ENCODE peak calls at places on chromosomes 4 and X, in seven cellular contexts. Y is astrocyte of the spinal cord, G is choroid plexus epithelial cell, K is tibial artery, V is tibial nerve, S is astrocyte, I is ovary. F is an unnamed sample.

GRCh38 chrX:142156567-142156966 is 48.5 kb downstream of the MAGEC2 start:
- DNase-seq in V (no peak), I (no peak), Y (no peak), S (no peak), G (no peak), K (no peak), F (no peak)

GRCh38 chrX:110706446-110706845 is 89.2 kb downstream of the CHRDL1 start:
- DNase-seq in V (no peak), G (no peak), I (no peak), S (no peak), Y (no peak), K (no peak), F (no peak)

GRCh38 chrX:63784902-63785692 is at the start of gene ARHGEF9:
- DNase-seq in I (peak), K (peak), S (no peak), V (peak), Y (no peak), G (peak), F (no peak)

GRCh38 chrX:40085714-40086113 is 12.0 kb downstream of the BCOR start:
- DNase-seq in K (no peak), V (no peak), Y (no peak), G (no peak), S (no peak), I (peak), F (no peak)

GRCh38 chr4:85475631-85476233 is 782 bp downstream of the ARHGAP24 start:
- DNase-seq in K (no peak), Y (peak), V (no peak), I (peak), G (peak), S (peak), F (no peak)

GRCh38 chr4:41692717-41693345 is 55.7 kb downstream of the PHOX2B start:
- DNase-seq in Y (peak), I (peak), K (no peak), S (peak), G (peak), V (peak), F (peak)

GRCh38 chrX:115911967-115912366 is 258.6 kb upstream of the AGTR2 start:
- DNase-seq in K (no peak), Y (no peak), I (no peak), V (no peak), S (no peak), G (no peak), F (no peak)

GRCh38 chr4:71241467-71242401 is 97.1 kb upstream of the SLC4A4 start:
- DNase-seq in S (no peak), Y (peak), I (no peak), V (no peak), K (no peak), G (no peak), F (no peak)

GRCh38 chr4:166198041-166198440 is 325.0 kb downstream of the TLL1 start:
- DNase-seq in K (no peak), Y (no peak), S (no peak), I (no peak), V (no peak), G (no peak), F (no peak)

GRCh38 chr4:84235131-84235530 is 264.0 kb downstream of the NKX6-1 start:
- DNase-seq in S (no peak), V (no peak), G (no peak), K (no peak), Y (no peak), I (no peak), F (no peak)

GRCh38 chr4:1232661-1233621 is 16.0 kb downstream of the CTBP1 start:
- DNase-seq in S (peak), G (peak), I (no peak), V (no peak), K (no peak), Y (peak), F (no peak)

GRCh38 chr4:99024481-99025275 is 29.2 kb downstream of the METAP1 start:
- DNase-seq in Y (no peak), G (no peak), S (no peak), I (no peak), K (no peak), V (no peak), F (no peak)

GRCh38 chrX:74535211-74535621 is 79.2 kb downstream of the RLIM start:
- DNase-seq in G (peak), K (peak), S (peak), I (no peak), V (peak), Y (peak), F (peak)

GRCh38 chrX:85108165-85108564 is 104.5 kb downstream of the APOOL start:
- DNase-seq in Y (no peak), I (no peak), V (no peak), K (no peak), S (no peak), G (no peak), F (no peak)
- TF ChIP-seq CTCF in Y (no peak), I (no peak), V (no peak), K (no peak), S (no peak), G (no peak), F (no peak)

DNA sequence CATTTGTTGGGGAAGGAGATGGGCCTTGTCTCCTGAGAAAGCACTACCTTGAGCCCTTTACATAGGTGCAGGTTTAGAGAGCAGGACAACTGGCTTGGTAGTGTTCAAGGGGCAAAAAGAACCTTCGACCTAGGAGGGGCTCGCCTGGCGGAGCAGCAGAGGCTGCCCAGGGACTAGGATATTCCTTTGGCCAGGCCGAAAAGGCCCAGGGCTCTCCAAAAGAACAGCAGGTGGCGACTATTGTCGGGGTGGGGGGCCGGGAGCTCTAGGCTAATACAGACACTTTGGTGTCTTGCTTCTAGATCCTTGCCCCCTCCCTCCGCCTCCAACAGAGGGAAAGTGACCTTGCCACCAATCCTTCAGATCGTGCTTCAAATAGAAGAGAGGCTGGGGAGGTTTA is 7.1 kb upstream of the POU3F4 start:
- DNase-seq in Y (no peak), S (no peak), V (no peak), K (no peak), G (no peak), I (no peak), F (no peak)
- TF ChIP-seq CTCF in Y (no peak), S (no peak), V (no peak), K (no peak), G (no peak), I (no peak), F (no peak)

DNA sequence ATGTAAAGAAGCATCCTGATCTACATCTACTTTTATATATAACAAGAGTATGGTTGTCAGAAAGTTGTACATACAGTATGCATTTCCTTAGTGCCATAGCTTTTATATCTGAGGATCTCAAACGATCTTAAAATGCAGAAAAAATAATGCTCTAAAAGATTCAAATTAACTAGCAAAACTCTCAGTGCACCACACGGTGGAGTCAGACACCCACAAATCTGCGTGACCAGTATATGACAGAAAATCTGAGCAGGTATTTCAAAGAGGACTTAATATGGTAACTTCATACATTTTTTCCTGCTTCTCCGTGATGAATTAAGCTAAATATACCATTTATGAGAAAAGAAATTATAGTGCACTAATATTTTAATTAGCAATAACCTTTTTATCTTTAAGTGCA is 803.0 kb downstream of the DMD start:
- DNase-seq in G (peak), Y (no peak), V (no peak), I (no peak), S (no peak), K (no peak), F (no peak)
- TF ChIP-seq CTCF in G (peak), Y (no peak), V (no peak), I (no peak), S (no peak), K (no peak), F (no peak)

DNA sequence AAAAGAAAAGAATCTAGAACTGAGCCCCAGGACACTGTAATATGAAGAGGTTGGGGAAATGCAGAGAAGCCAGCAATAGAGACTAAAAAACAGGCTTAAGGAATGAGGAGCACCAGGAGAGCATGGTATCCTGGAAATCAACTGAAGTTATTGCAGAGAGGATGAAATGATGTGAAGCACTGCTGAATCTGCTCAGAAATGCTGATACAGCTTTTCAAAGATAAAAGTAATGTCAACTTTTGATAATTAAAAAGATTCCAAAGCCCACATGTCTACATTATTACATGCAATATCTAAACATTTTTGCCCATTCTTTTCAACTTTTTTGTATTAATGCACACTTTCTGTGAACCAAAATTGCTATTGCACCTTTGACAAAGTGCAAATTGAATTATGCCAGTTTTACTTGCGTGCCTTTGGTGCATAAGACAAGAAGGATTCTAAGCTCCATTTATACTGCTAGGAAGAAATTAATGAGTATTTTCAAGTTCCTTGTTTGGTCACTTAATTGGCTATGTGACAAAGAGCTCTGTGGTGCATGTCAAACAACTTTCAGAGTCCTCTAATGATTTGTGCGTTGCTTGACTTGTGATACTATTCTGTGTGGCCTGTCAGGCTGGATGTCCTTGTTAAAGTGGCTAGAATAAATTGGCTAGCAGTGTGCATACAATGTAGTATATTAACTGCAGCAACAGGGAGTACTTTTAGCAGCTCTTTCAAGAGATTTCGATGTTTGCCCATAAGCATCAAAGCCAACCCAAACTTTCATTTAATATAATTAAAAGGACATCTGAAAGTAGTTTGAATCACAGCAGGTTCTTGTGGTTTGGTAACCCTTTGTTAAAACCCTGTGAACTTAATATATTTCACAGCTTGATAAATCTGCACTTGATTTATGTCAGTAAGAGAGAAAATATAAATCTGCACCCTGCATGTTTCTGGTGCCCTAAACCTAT is 718.7 kb downstream of the ADGRL3 start:
- DNase-seq in Y (no peak), K (no peak), V (no peak), G (no peak), I (no peak), S (no peak), F (no peak)
- TF ChIP-seq CTCF in Y (no peak), K (no peak), V (no peak), G (no peak), I (no peak), S (no peak), F (no peak)

GRCh38 chr4:18756661-18757060 is 735.1 kb upstream of the LCORL start:
- DNase-seq in V (no peak), Y (no peak), K (no peak), S (no peak), G (no peak), I (no peak), F (no peak)
- TF ChIP-seq CTCF in V (no peak), Y (no peak), K (no peak), S (no peak), G (no peak), I (no peak), F (no peak)

DNA sequence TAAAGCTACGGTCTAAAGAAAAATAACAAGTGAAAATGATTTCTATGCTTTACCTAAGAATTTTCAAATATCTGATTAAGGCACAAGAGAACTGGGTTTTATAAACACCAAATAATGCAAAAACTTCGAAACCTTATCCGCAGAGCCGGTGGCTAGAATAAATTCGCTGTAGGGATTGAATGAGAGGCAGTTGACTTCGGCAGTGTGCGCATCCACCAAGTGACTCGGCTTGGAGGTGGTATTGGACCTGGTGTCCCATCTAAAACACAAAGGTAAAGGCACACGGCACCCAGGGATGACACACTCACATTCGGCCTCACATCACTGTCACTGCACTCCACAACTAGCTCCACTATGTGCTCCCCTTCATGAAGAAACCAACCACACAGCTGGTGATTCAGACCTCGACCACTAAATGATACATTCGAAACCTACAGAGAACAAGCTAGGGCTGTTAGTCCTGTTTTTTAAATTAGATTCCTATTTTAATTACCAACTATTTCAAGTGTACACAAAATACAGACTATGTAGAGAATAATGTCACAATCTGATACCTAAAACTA is 17.5 kb downstream of the RBBP7 start:
- DNase-seq in Y (no peak), K (no peak), G (no peak), I (no peak), V (no peak), S (no peak), F (no peak)
- TF ChIP-seq CTCF in Y (no peak), K (no peak), G (no peak), I (no peak), V (no peak), S (no peak), F (no peak)

GRCh38 chr4:35151816-35152572 is 1092.3 kb downstream of the ARAP2 start:
- DNase-seq in S (no peak), Y (no peak), V (no peak), G (no peak), I (no peak), K (no peak), F (no peak)
- TF ChIP-seq CTCF in S (no peak), Y (no peak), V (no peak), G (peak), I (no peak), K (no peak), F (no peak)